ENCODE peak calls at places on chromosomes 13 and 19, in four cellular contexts. One of them, this sample, is unnamed.

GRCh38 chr19:10299545-10300458 is 9.8 kb downstream of the ZGLP1 start:
- DNase-seq in WTC11: no peak
- DNase-seq in K562: peak
- DNase-seq in GM12878: no peak
- DNase-seq in this sample: no peak

GRCh38 chr19:49210108-49210900 is 52.7 kb downstream of the TRPM4 start:
- DNase-seq in WTC11: peak
- DNase-seq in K562: peak
- DNase-seq in GM12878: no peak
- DNase-seq in this sample: peak

GRCh38 chr13:59658027-59658735 is 505.5 kb downstream of the DIAPH3 start:
- DNase-seq in WTC11: no peak
- DNase-seq in K562: no peak
- DNase-seq in GM12878: no peak
- DNase-seq in this sample: no peak

GRCh38 chr19:19078801-19079200 is 15.0 kb downstream of the SLC25A42 start:
- DNase-seq in WTC11: no peak
- DNase-seq in K562: no peak
- DNase-seq in GM12878: no peak
- DNase-seq in this sample: no peak

GRCh38 chr13:90375851-90376250 is 971.6 kb upstream of the MIR17HG start:
- DNase-seq in WTC11: no peak
- DNase-seq in K562: no peak
- DNase-seq in GM12878: no peak
- DNase-seq in this sample: no peak

GRCh38 chr19:2736550-2737190 is 3.1 kb downstream of the SLC39A3 start:
- DNase-seq in WTC11: no peak
- DNase-seq in K562: no peak
- DNase-seq in GM12878: no peak
- DNase-seq in this sample: no peak

GRCh38 chr19:38478273-38478971 is 44.9 kb downstream of the RYR1 start:
- DNase-seq in WTC11: peak
- DNase-seq in K562: peak
- DNase-seq in GM12878: no peak
- DNase-seq in this sample: peak

GRCh38 chr19:4606921-4607678 is 32.2 kb upstream of the TNFAIP8L1 start:
- DNase-seq in WTC11: peak
- DNase-seq in K562: peak
- DNase-seq in GM12878: no peak
- DNase-seq in this sample: peak

GRCh38 chr19:10105241-10106099 is 692 bp upstream of the PPAN start:
- DNase-seq in WTC11: no peak
- DNase-seq in K562: no peak
- DNase-seq in GM12878: peak
- DNase-seq in this sample: no peak

GRCh38 chr13:44117351-44117750 is 237.6 kb downstream of the LACC1 start:
- DNase-seq in WTC11: no peak
- DNase-seq in K562: no peak
- DNase-seq in GM12878: no peak
- DNase-seq in this sample: no peak

GRCh38 chr19:48321372-48321621 is 4.1 kb upstream of the EMP3 start:
- DNase-seq in WTC11: peak
- DNase-seq in K562: peak
- DNase-seq in GM12878: peak
- DNase-seq in this sample: peak

GRCh38 chr13:20142927-20143480 is 17.8 kb downstream of the GJA3 start:
- DNase-seq in WTC11: no peak
- DNase-seq in K562: no peak
- DNase-seq in GM12878: no peak
- DNase-seq in this sample: no peak

GRCh38 chr19:40413291-40413994 is at the start of gene PRX:
- DNase-seq in WTC11: peak
- DNase-seq in K562: peak
- DNase-seq in GM12878: no peak
- DNase-seq in this sample: peak

GRCh38 chr19:5881543-5882299 is 11.4 kb upstream of the FUT5 start:
- DNase-seq in WTC11: no peak
- DNase-seq in K562: no peak
- DNase-seq in GM12878: no peak
- DNase-seq in this sample: no peak

GRCh38 chr19:53927745-53928144 is 18.7 kb downstream of the CACNG7 start:
- DNase-seq in WTC11: peak
- DNase-seq in K562: peak
- DNase-seq in GM12878: no peak
- DNase-seq in this sample: no peak

GRCh38 chr19:18357442-18358264 is 17.3 kb downstream of the PGPEP1 start:
- DNase-seq in WTC11: no peak
- DNase-seq in K562: no peak
- DNase-seq in GM12878: no peak
- DNase-seq in this sample: no peak

GRCh38 chr13:29683041-29683440 is 87.6 kb upstream of the SLC7A1 start:
- DNase-seq in WTC11: no peak
- DNase-seq in K562: no peak
- DNase-seq in GM12878: no peak
- DNase-seq in this sample: no peak

GRCh38 chr19:1355258-1355973 is 28.3 kb upstream of the NDUFS7 start:
- DNase-seq in WTC11: no peak
- DNase-seq in K562: peak
- DNase-seq in GM12878: no peak
- DNase-seq in this sample: peak

GRCh38 chr13:99215466-99215865 is 14.8 kb downstream of the UBAC2 start:
- DNase-seq in WTC11: no peak
- DNase-seq in K562: no peak
- DNase-seq in GM12878: no peak
- DNase-seq in this sample: no peak

GRCh38 chr13:68872338-68872737 is 1235.3 kb upstream of the ATXN8OS start:
- DNase-seq in WTC11: no peak
- DNase-seq in K562: no peak
- DNase-seq in GM12878: no peak
- DNase-seq in this sample: no peak

GRCh38 chr13:69291292-69291906 is 816.2 kb upstream of the ATXN8OS start:
- DNase-seq in WTC11: no peak
- DNase-seq in K562: no peak
- DNase-seq in GM12878: no peak
- DNase-seq in this sample: no peak

GRCh38 chr19:19334063-19334988 is 13.7 kb downstream of the MAU2 start:
- DNase-seq in WTC11: no peak
- DNase-seq in K562: no peak
- DNase-seq in GM12878: no peak
- DNase-seq in this sample: no peak

GRCh38 chr13:45773944-45774343 is 71.8 kb downstream of the CBY2 start:
- DNase-seq in WTC11: no peak
- DNase-seq in K562: no peak
- DNase-seq in GM12878: no peak
- DNase-seq in this sample: no peak

GRCh38 chr19:13909430-13909829 is 3.4 kb downstream of the CC2D1A start:
- DNase-seq in WTC11: no peak
- DNase-seq in K562: no peak
- DNase-seq in GM12878: no peak
- DNase-seq in this sample: no peak

GRCh38 chr19:40224342-40225148 is 1.9 kb downstream of the CCNP start:
- DNase-seq in WTC11: no peak
- DNase-seq in K562: no peak
- DNase-seq in GM12878: no peak
- DNase-seq in this sample: no peak

GRCh38 chr19:6011794-6012193 is 33.9 kb upstream of the RANBP3 start:
- DNase-seq in WTC11: no peak
- DNase-seq in K562: no peak
- DNase-seq in GM12878: no peak
- DNase-seq in this sample: no peak

GRCh38 chr13:107585466-107585865 is 629.9 kb downstream of the LIG4 start:
- DNase-seq in WTC11: no peak
- DNase-seq in K562: no peak
- DNase-seq in GM12878: no peak
- DNase-seq in this sample: no peak

GRCh38 chr13:33640832-33641231 is 177.1 kb upstream of the RFC3 start:
- DNase-seq in WTC11: no peak
- DNase-seq in K562: no peak
- DNase-seq in GM12878: no peak
- DNase-seq in this sample: no peak

GRCh38 chr19:17305211-17305516 is 508 bp upstream of the MRPL34 start:
- DNase-seq in WTC11: no peak
- DNase-seq in K562: no peak
- DNase-seq in GM12878: no peak
- DNase-seq in this sample: no peak

DNA sequence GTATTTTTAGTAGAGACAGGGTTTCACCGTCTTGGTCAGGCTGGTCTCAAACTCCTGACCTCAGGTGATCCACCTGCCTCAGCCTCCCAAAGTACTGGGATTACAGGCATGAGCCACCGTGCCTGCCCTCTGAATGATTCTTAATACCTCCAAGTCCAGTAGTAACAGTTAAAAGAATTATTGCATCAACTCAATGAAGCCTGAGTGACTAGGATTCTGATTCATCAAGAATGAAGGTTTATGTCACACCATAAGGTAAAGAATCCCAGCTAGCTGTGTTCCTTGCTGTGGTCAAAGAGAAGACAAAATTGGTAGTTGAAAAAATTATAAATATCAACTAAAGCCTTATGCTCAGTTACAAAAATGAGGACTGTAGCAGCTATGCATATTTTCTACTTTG is 81.2 kb upstream of the ABCC4 start:
- DNase-seq in WTC11: no peak
- DNase-seq in K562: no peak
- DNase-seq in GM12878: no peak
- DNase-seq in this sample: no peak
- TF ChIP-seq USF1 in WTC11: no peak
- TF ChIP-seq USF1 in K562: no peak
- TF ChIP-seq USF1 in GM12878: no peak
- TF ChIP-seq USF1 in this sample: no peak

GRCh38 chr13:83215627-83216026 is 666.6 kb downstream of the SLITRK1 start:
- DNase-seq in WTC11: no peak
- DNase-seq in K562: no peak
- DNase-seq in GM12878: no peak
- DNase-seq in this sample: no peak
- TF ChIP-seq USF1 in WTC11: no peak
- TF ChIP-seq USF1 in K562: no peak
- TF ChIP-seq USF1 in GM12878: no peak
- TF ChIP-seq USF1 in this sample: no peak

GRCh38 chr13:27023385-27023784 is 148.2 kb downstream of the USP12 start:
- DNase-seq in WTC11: no peak
- DNase-seq in K562: no peak
- DNase-seq in GM12878: no peak
- DNase-seq in this sample: no peak
- TF ChIP-seq USF1 in WTC11: no peak
- TF ChIP-seq USF1 in K562: no peak
- TF ChIP-seq USF1 in GM12878: no peak
- TF ChIP-seq USF1 in this sample: no peak

GRCh38 chr13:111945086-111945485 is 121.9 kb upstream of the SOX1 start:
- DNase-seq in WTC11: no peak
- DNase-seq in K562: no peak
- DNase-seq in GM12878: no peak
- DNase-seq in this sample: no peak
- TF ChIP-seq USF1 in WTC11: no peak
- TF ChIP-seq USF1 in K562: no peak
- TF ChIP-seq USF1 in GM12878: no peak
- TF ChIP-seq USF1 in this sample: no peak

GRCh38 chr19:33047422-33047821 is 17.3 kb downstream of the RHPN2 start:
- DNase-seq in WTC11: peak
- DNase-seq in K562: peak
- DNase-seq in GM12878: no peak
- DNase-seq in this sample: no peak
- TF ChIP-seq USF1 in WTC11: no peak
- TF ChIP-seq USF1 in K562: no peak
- TF ChIP-seq USF1 in GM12878: no peak
- TF ChIP-seq USF1 in this sample: no peak

DNA sequence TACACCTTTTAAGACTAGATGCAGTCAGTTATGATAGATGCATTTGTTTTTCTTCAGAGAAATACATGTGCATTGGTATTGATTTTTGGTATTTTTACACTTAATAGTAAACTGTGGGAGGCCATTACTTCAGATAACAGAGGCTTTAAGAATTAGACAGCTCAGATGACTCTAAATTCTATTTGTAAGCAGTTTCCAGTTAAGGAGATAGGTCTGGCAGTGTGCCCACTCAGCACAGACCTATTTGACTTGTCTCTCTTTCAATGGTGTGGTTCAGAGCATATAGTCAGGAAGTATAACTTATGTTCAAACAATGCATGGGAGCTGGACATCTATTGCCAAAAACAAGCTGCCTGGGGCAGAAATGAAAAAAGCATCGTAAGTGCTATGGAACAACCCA is 370.7 kb downstream of the HS6ST3 start:
- DNase-seq in WTC11: no peak
- DNase-seq in K562: no peak
- DNase-seq in GM12878: no peak
- DNase-seq in this sample: peak
- TF ChIP-seq USF1 in WTC11: no peak
- TF ChIP-seq USF1 in K562: no peak
- TF ChIP-seq USF1 in GM12878: no peak
- TF ChIP-seq USF1 in this sample: no peak

GRCh38 chr13:62483774-62484173 is 1068.1 kb upstream of the PCDH20 start:
- DNase-seq in WTC11: no peak
- DNase-seq in K562: no peak
- DNase-seq in GM12878: no peak
- DNase-seq in this sample: no peak

GRCh38 chr13:62482351-62482750 is 1066.7 kb upstream of the PCDH20 start:
- DNase-seq in WTC11: no peak
- DNase-seq in K562: no peak
- DNase-seq in GM12878: no peak
- DNase-seq in this sample: no peak
- TF ChIP-seq USF1 in WTC11: no peak
- TF ChIP-seq USF1 in K562: no peak
- TF ChIP-seq USF1 in GM12878: no peak
- TF ChIP-seq USF1 in this sample: no peak

DNA sequence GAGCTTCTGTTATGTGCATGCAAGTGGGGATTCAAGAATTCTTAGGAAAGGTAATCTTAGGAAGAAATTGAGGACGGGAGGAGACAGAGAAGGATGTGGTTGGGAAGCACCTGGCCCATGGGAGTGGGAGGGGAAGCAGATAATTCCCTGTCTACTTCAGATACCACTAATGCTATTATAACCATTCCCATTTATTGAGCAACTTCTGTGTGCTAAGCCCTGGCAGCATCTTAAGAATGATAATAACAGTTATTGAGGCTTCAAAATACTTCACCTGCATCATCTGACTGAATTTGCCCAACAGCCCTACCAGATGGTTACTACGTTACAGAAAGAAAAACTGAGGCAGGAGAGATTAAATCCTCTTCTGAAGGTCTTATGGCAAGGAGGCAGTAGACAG is 1.4 kb downstream of the EPS8L1 start:
- DNase-seq in WTC11: no peak
- DNase-seq in K562: no peak
- DNase-seq in GM12878: no peak
- DNase-seq in this sample: no peak
- TF ChIP-seq USF1 in WTC11: no peak
- TF ChIP-seq USF1 in K562: no peak
- TF ChIP-seq USF1 in GM12878: no peak
- TF ChIP-seq USF1 in this sample: no peak

DNA sequence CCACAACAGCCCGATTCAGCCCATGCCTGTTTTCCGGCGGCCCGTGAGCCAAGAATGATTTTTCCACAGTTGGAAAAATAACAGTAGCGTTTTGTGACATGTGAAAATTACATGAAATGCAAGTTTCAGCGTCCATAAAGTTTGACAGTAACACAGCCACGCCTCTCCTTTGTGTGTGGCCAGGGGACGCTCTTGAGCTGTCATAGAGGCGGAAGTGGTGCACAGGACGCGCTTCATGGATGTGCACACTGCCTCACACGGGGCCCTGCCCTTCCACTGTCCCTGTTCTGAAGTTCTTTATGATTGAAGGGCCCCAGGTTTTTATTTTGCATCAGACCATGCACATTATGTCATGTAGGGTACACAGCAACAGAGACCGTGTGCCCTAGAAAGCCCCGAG is 12.4 kb upstream of the ELAVL1 start:
- DNase-seq in WTC11: no peak
- DNase-seq in K562: peak
- DNase-seq in GM12878: no peak
- DNase-seq in this sample: no peak
- TF ChIP-seq USF1 in WTC11: no peak
- TF ChIP-seq USF1 in K562: no peak
- TF ChIP-seq USF1 in GM12878: no peak
- TF ChIP-seq USF1 in this sample: no peak

This sample was measured in SK-N-SH.